ENCODE peak calls at places on chromosomes 2 and 18, in eight cellular contexts. Q is left colon; Y is HFFc6; E is stromal cell of bone marrow; J is stimulated activated CD4-positive, alpha-beta T cell treated with anti-CD3 and anti-CD28 coated beads, Interleukin-4, amount 100 ng/mL, for 48 hours; V is GM18507; S is ovary; X is skeletal muscle cell. T is an unnamed sample.

GRCh38 chr18:35525795-35526475 is 28.2 kb upstream of the INO80C start:
- DNase-seq in Y (no peak), Q (no peak), V (no peak), S (no peak), J (no peak), X (no peak), E (no peak), T (peak; percentile 63)

GRCh38 chr18:3855961-3856360 is 406.0 kb downstream of the TGIF1 start:
- DNase-seq in V (no peak), X (no peak), J (no peak), Q (no peak), E (no peak), S (no peak), Y (no peak), T (no peak)

GRCh38 chr2:241958818-241959545 is 89.5 kb downstream of the RTP5 start:
- DNase-seq in Q (no peak), J (no peak), Y (no peak), V (no peak), X (no peak), S (no peak), E (no peak), T (no peak)

GRCh38 chr2:212052412-212053159 is 486.0 kb downstream of the ERBB4 start:
- DNase-seq in E (peak; percentile 80), Y (peak; percentile 32), S (no peak), Q (no peak), V (no peak), J (no peak), X (peak; percentile 65), T (no peak)

GRCh38 chr2:111919794-111920608 is 21.6 kb downstream of the MERTK start:
- DNase-seq in V (no peak), S (no peak), Q (peak; percentile 69), E (no peak), X (no peak), J (no peak), Y (no peak), T (no peak)

GRCh38 chr2:222127660-222128059 is 171.1 kb downstream of the PAX3 start:
- DNase-seq in X (no peak), J (no peak), Y (no peak), S (no peak), E (no peak), V (no peak), Q (no peak), T (no peak)

GRCh38 chr18:4203525-4203924 is 251.6 kb downstream of the DLGAP1 start:
- DNase-seq in V (no peak), S (no peak), E (no peak), J (no peak), Q (no peak), X (peak; percentile 20), Y (no peak), T (no peak)

GRCh38 chr18:63320690-63321265 is 1.2 kb upstream of the BCL2 start:
- DNase-seq in X (no peak), J (no peak), Q (peak; percentile 76), V (no peak), Y (peak; percentile 23), E (no peak), S (peak; percentile 76), T (peak; percentile 8)

GRCh38 chr2:19711470-19712372 is 190.1 kb downstream of the TTC32 start:
- DNase-seq in J (no peak), V (no peak), X (peak; percentile 89), S (no peak), Q (peak; percentile 19), E (peak; percentile 94), Y (peak; percentile 98), T (peak; percentile 58)

GRCh38 chr2:181892795-181893435 is 1.4 kb downstream of the ITPRID2 start:
- DNase-seq in Q (no peak), S (no peak), V (no peak), E (no peak), Y (peak; percentile 59), X (no peak), J (no peak), T (no peak)

GRCh38 chr2:172082944-172083718 is 2.2 kb upstream of the DLX1 start:
- DNase-seq in J (no peak), X (no peak), E (no peak), V (no peak), Q (no peak), S (peak; percentile 16), Y (peak; percentile 36), T (no peak)

GRCh38 chr2:141062443-141062842 is 1068.4 kb downstream of the LRP1B start:
- DNase-seq in V (no peak), X (no peak), S (no peak), Y (no peak), Q (no peak), J (no peak), E (no peak), T (no peak)

GRCh38 chr2:45255568-45255967 is 246.3 kb upstream of the SIX2 start:
- DNase-seq in J (no peak), X (no peak), V (no peak), E (no peak), Q (no peak), S (no peak), Y (no peak), T (no peak)

GRCh38 chr2:144088863-144089262 is 431.1 kb downstream of the ZEB2 start:
- DNase-seq in X (no peak), J (no peak), E (no peak), Q (no peak), V (no peak), S (no peak), Y (no peak), T (no peak)

GRCh38 chr2:240298803-240299709 is 136.4 kb upstream of the GPC1 start:
- DNase-seq in J (no peak), E (no peak), S (no peak), Y (no peak), X (no peak), Q (no peak), V (no peak), T (no peak)

GRCh38 chr18:59549797-59550516 is 147.3 kb downstream of the CCBE1 start:
- DNase-seq in Y (no peak), V (no peak), S (no peak), X (no peak), J (no peak), E (no peak), Q (no peak), T (peak; percentile 69)

GRCh38 chr2:112031916-112032582 is 23.0 kb upstream of the TMEM87B start:
- DNase-seq in X (no peak), E (peak; percentile 4), J (no peak), S (no peak), Y (no peak), Q (no peak), V (no peak), T (no peak)

GRCh38 chr2:11967946-11968465 is 221.6 kb downstream of the LPIN1 start:
- DNase-seq in Y (no peak), Q (no peak), S (no peak), J (no peak), X (peak; percentile 44), E (peak; percentile 33), V (no peak), T (no peak)

GRCh38 chr18:22348521-22349316 is 69.0 kb downstream of the CTAGE1 start:
- DNase-seq in Q (peak; percentile 75), Y (peak; percentile 18), V (no peak), J (no peak), E (no peak), X (no peak), S (peak; percentile 84), T (peak; percentile 79)